ENCODE peak calls at places on chromosomes 6 and 20, in five cellular contexts. L is left lung, W is fibroblast of lung, Q is AG04450, V is breast epithelium. F is an unnamed sample.

GRCh38 chr20:21640556-21640955 is 64.9 kb upstream of the PAX1 start:
- DNase-seq in L (no peak), W (no peak), Q (no peak), V (no peak), F (peak; percentile 25)

GRCh38 chr6:15539722-15540270 is 123.0 kb downstream of the DTNBP1 start:
- DNase-seq in L (no peak), W (no peak), Q (no peak), V (no peak), F (no peak)

GRCh38 chr6:50098306-50098705 is 48.6 kb upstream of the DEFB112 start:
- DNase-seq in L (no peak), W (no peak), Q (no peak), V (no peak), F (no peak)

GRCh38 chr6:142530566-142530965 is 228.8 kb downstream of the ADGRG6 start:
- DNase-seq in L (no peak), W (no peak), Q (no peak), V (no peak), F (no peak)

GRCh38 chr20:44776977-44777376 is 31.3 kb downstream of the KCNK15 start:
- DNase-seq in L (no peak), W (peak; percentile 23), Q (no peak), V (no peak), F (peak; percentile 52)

GRCh38 chr20:5195655-5196054 is 68.8 kb downstream of the CDS2 start:
- DNase-seq in L (no peak), W (peak; percentile 13), Q (no peak), V (no peak), F (no peak)

GRCh38 chr6:20868397-20869185 is 334.3 kb downstream of the CDKAL1 start:
- DNase-seq in L (no peak), W (peak; percentile 4), Q (no peak), V (no peak), F (no peak)

GRCh38 chr6:148169701-148170100 is 172.9 kb upstream of the SASH1 start:
- DNase-seq in L (no peak), W (no peak), Q (no peak), V (no peak), F (no peak)

GRCh38 chr6:9101920-9102319 is 666.6 kb upstream of the SLC35B3 start:
- DNase-seq in L (no peak), W (no peak), Q (no peak), V (no peak), F (no peak)

GRCh38 chr20:62631336-62632317 is 10.7 kb upstream of the SLCO4A1 start:
- DNase-seq in L (no peak), W (no peak), Q (no peak), V (no peak), F (no peak)

GRCh38 chr6:25193865-25194679 is 85.1 kb upstream of the CARMIL1 start:
- DNase-seq in L (peak; percentile 58), W (peak; percentile 14), Q (no peak), V (no peak), F (no peak)

GRCh38 chr20:53986037-53986436 is 84.4 kb downstream of the BCAS1 start:
- DNase-seq in L (no peak), W (no peak), Q (no peak), V (no peak), F (no peak)

GRCh38 chr20:3164763-3165410 is 5.2 kb upstream of the FASTKD5 start:
- DNase-seq in L (no peak), W (no peak), Q (no peak), V (no peak), F (no peak)

GRCh38 chr6:142848969-142849368 is 96.0 kb downstream of the HIVEP2 start:
- DNase-seq in L (no peak), W (no peak), Q (no peak), V (no peak), F (no peak)

GRCh38 chr20:44967207-44967807 is 995 bp downstream of the STK4 start:
- DNase-seq in L (no peak), W (no peak), Q (no peak), V (no peak), F (no peak)

GRCh38 chr6:41967312-41968287 is 26.0 kb upstream of the CCND3 start:
- DNase-seq in L (no peak), W (peak; percentile 18), Q (no peak), V (no peak), F (no peak)

GRCh38 chr6:148831064-148831463 is 84.2 kb downstream of the UST start:
- DNase-seq in L (no peak), W (no peak), Q (no peak), V (no peak), F (no peak)

GRCh38 chr20:63124782-63125580 is 91.0 kb downstream of the YTHDF1 start:
- DNase-seq in L (peak; percentile 18), W (no peak), Q (no peak), V (peak; percentile 43), F (no peak)

GRCh38 chr20:63689046-63690000 is 7.1 kb upstream of the TNFRSF6B start:
- DNase-seq in L (no peak), W (no peak), Q (no peak), V (no peak), F (no peak)

GRCh38 chr6:108820011-108820410 is 28.2 kb upstream of the ARMC2 start:
- DNase-seq in L (no peak), W (no peak), Q (no peak), V (no peak), F (no peak)

GRCh38 chr6:30754631-30755030 is 10.3 kb upstream of the IER3 start:
- DNase-seq in L (no peak), W (no peak), Q (no peak), V (no peak), F (no peak)

GRCh38 chr6:5175195-5175594 is 85.6 kb downstream of the LYRM4 start:
- DNase-seq in L (no peak), W (no peak), Q (no peak), V (no peak), F (no peak)

GRCh38 chr20:63498950-63499332 is at the start of gene EEF1A2:
- DNase-seq in L (no peak), W (no peak), Q (no peak), V (no peak), F (peak; percentile 23)

GRCh38 chr6:45513331-45513730 is 135.6 kb upstream of the SUPT3H start:
- DNase-seq in L (no peak), W (no peak), Q (no peak), V (no peak), F (no peak)

GRCh38 chr6:85449388-85449817 is 480 bp upstream of the NT5E start:
- DNase-seq in L (no peak), W (peak; percentile 84), Q (peak; percentile 45), V (no peak), F (no peak)

GRCh38 chr6:113596477-113596876 is 260.7 kb upstream of the MARCKS start:
- DNase-seq in L (no peak), W (no peak), Q (no peak), V (no peak), F (no peak)

GRCh38 chr6:52976591-52977035 is 18.5 kb downstream of the GSTA4 start:
- DNase-seq in L (peak; percentile 45), W (no peak), Q (no peak), V (no peak), F (no peak)

GRCh38 chr6:99344289-99344688 is 5.2 kb downstream of the FAXC start:
- DNase-seq in L (no peak), W (peak; percentile 38), Q (peak; percentile 11), V (no peak), F (no peak)

GRCh38 chr20:35134900-35135299 is 12.2 kb downstream of the EDEM2 start:
- DNase-seq in L (no peak), W (no peak), Q (no peak), V (no peak), F (no peak)

GRCh38 chr20:52179331-52180166 is 12.0 kb downstream of the ZFP64 start:
- DNase-seq in L (no peak), W (no peak), Q (no peak), V (no peak), F (no peak)

GRCh38 chr6:122297010-122297409 is 102.4 kb upstream of the HSF2 start:
- DNase-seq in L (no peak), W (no peak), Q (no peak), V (no peak), F (no peak)

GRCh38 chr6:110217255-110217654 is 37.0 kb downstream of the CDC40 start:
- DNase-seq in L (no peak), W (peak; percentile 9), Q (peak; percentile 3), V (no peak), F (no peak)

GRCh38 chr6:154343473-154344308 is 12.9 kb downstream of the IPCEF1 start:
- DNase-seq in L (peak; percentile 72), W (peak; percentile 28), Q (no peak), V (peak; percentile 73), F (no peak)

GRCh38 chr6:1739220-1739619 is 129.5 kb downstream of the FOXC1 start:
- DNase-seq in L (no peak), W (no peak), Q (no peak), V (no peak), F (no peak)

GRCh38 chr6:161242113-161242512 is 31.7 kb downstream of the AGPAT4 start:
- DNase-seq in L (no peak), W (no peak), Q (no peak), V (no peak), F (no peak)

GRCh38 chr6:161837449-161837735 is 563.5 kb upstream of the AGPAT4 start:
- DNase-seq in L (no peak), W (no peak), Q (no peak), V (no peak), F (no peak)

GRCh38 chr6:77638129-77638830 is 14.6 kb upstream of the MEI4 start:
- DNase-seq in L (no peak), W (no peak), Q (no peak), V (no peak), F (no peak)

DNA sequence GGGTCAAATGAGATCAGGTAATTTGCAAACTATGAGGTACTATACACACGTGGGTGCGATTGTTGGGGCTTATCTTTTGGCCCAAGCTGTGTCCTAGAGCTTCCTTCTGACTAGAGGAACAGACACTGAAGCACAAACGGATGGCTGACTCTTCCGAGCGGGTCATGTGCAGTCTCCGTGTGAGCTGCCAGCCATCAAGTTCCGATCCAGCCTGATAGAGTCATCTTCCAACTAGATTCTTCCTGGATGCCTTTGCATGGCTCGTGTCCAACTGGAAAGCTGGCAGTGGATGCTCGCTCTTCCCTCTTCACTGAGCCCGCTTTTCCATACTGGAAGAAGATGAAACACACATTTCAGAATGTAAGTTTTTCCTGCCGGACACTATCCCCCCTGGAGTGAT is 148.1 kb downstream of the SCML4 start:
- DNase-seq in L (no peak), W (no peak), Q (no peak), V (no peak), F (no peak)
- TF ChIP-seq CTCF in L (no peak), W (no peak), Q (no peak), V (no peak), F (no peak)

DNA sequence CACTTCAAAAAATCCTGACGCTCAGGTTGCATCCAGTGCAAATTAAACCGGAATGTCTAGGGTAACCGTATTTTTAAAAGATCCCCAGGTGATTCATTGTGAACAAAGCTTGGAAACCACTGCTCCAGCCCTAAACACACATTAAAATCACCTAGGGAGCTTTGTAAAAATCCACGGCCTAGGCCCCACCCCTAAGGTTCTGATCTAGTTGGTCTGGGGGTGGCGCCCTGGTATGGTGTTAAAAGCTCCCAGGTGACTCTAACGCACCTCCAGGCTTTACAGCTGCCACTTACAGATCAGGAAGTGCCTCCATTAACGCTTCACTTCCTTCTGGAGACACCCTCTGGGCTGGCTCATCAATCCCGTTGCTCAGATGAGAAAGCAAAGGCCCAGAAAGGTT is 92.2 kb downstream of the GRM4 start:
- DNase-seq in L (no peak), W (no peak), Q (no peak), V (no peak), F (no peak)
- TF ChIP-seq CTCF in L (no peak), W (no peak), Q (no peak), V (no peak), F (no peak)

GRCh38 chr6:12283904-12284303 is 6.3 kb upstream of the EDN1 start:
- DNase-seq in L (no peak), W (no peak), Q (no peak), V (no peak), F (no peak)
- TF ChIP-seq CTCF in L (no peak), W (no peak), Q (no peak), V (no peak), F (no peak)

GRCh38 chr20:57711311-57711712 is 1.5 kb upstream of the PMEPA1 start:
- DNase-seq in L (no peak), W (no peak), Q (no peak), V (no peak), F (no peak)
- TF ChIP-seq CTCF in L (no peak), W (no peak), Q (no peak), V (no peak), F (peak; percentile 11)

F was measured in progenitor cell of endocrine pancreas.